ENCODE peak calls at places on chromosomes 5 and 9, in seven cellular contexts. Z is left ventricle myocardium inferior; I is aorta; D is CD8-positive, alpha-beta T cell; N is HepG2; U is upper lobe of right lung; X is IMR-90. R is an unnamed sample. For H3K4me1 and H3K36me3, the result is how much of the 10 kb centered on the place peaks cover.

GRCh38 chr5:150676578-150676977 is 15.5 kb downstream of the MYOZ3 start:
- DNase-seq in N (no peak), Z (no peak), I (no peak), X (no peak), D (no peak), U (no peak), R (no peak)

GRCh38 chr5:156383510-156383909 is 56.5 kb downstream of the SGCD start:
- DNase-seq in I (no peak), X (peak), N (no peak), U (no peak), Z (no peak), D (no peak), R (no peak)

GRCh38 chr5:163396941-163397340 is 40.5 kb upstream of the CCNG1 start:
- DNase-seq in U (no peak), I (no peak), N (no peak), Z (no peak), X (no peak), D (no peak), R (no peak)

GRCh38 chr9:36877239-36877638 is 156.8 kb downstream of the PAX5 start:
- DNase-seq in X (no peak), U (peak), N (no peak), I (peak), Z (no peak), D (no peak), R (no peak)

GRCh38 chr5:10826971-10827370 is 65.9 kb upstream of the DAP start:
- DNase-seq in U (no peak), D (no peak), N (no peak), X (no peak), Z (no peak), I (no peak), R (no peak)

GRCh38 chr5:179454354-179454753 is 96.0 kb upstream of the RUFY1 start:
- DNase-seq in U (no peak), I (no peak), D (no peak), X (no peak), N (no peak), Z (no peak), R (no peak)

GRCh38 chr5:168234133-168234532 is 57.3 kb upstream of the WWC1 start:
- DNase-seq in X (no peak), I (no peak), U (no peak), Z (no peak), D (no peak), N (no peak), R (no peak)

GRCh38 chr5:64074533-64074932 is 91.1 kb upstream of the RNF180 start:
- DNase-seq in U (no peak), I (no peak), D (no peak), X (peak), N (peak), Z (no peak), R (no peak)

GRCh38 chr9:18260527-18260926 is 213.4 kb upstream of the ADAMTSL1 start:
- DNase-seq in D (no peak), I (no peak), U (no peak), N (no peak), X (no peak), Z (no peak), R (no peak)

GRCh38 chr9:119811030-119811429 is 441.8 kb upstream of the BRINP1 start:
- DNase-seq in I (no peak), Z (no peak), D (no peak), X (peak), U (no peak), N (no peak), R (no peak)

GRCh38 chr5:43039468-43040286 is 442 bp downstream of the ANXA2R start:
- DNase-seq in X (peak), U (peak), D (no peak), Z (peak), I (peak), N (peak), R (peak)

GRCh38 chr5:87195104-87195581 is 72.5 kb upstream of the RASA1 start:
- DNase-seq in Z (no peak), I (no peak), U (no peak), X (peak), D (no peak), N (no peak), R (no peak)

GRCh38 chr9:82975176-82975575 is 87.8 kb downstream of the RASEF start:
- DNase-seq in D (no peak), U (no peak), Z (no peak), I (no peak), X (no peak), N (no peak), R (no peak)

GRCh38 chr5:160048131-160048530 is 39.2 kb downstream of the TTC1 start:
- DNase-seq in N (no peak), Z (no peak), D (no peak), I (no peak), X (no peak), U (no peak), R (no peak)

GRCh38 chr5:124628721-124629596 is 117.5 kb downstream of the ZNF608 start:
- DNase-seq in N (peak), Z (no peak), U (no peak), D (no peak), I (no peak), X (peak), R (no peak)

GRCh38 chr9:89021154-89021803 is 30.0 kb downstream of the S1PR3 start:
- DNase-seq in X (peak), N (no peak), U (no peak), Z (no peak), I (no peak), D (no peak), R (no peak)

GRCh38 chr9:137026384-137026783 is 1.7 kb downstream of the ABCA2 start:
- DNase-seq in D (no peak), X (no peak), Z (no peak), U (no peak), I (no peak), N (no peak), R (no peak)

GRCh38 chr9:137025120-137025966 is 2.7 kb downstream of the ABCA2 start:
- DNase-seq in U (no peak), Z (no peak), I (no peak), X (no peak), N (peak), D (no peak), R (no peak)

GRCh38 chr9:137027369-137028012 is 546 bp downstream of the ABCA2 start:
- DNase-seq in I (no peak), X (peak), Z (no peak), D (no peak), N (no peak), U (no peak), R (no peak)

GRCh38 chr9:137028013-137028280 is at the start of gene ABCA2:
- DNase-seq in I (no peak), D (no peak), X (peak), Z (no peak), U (no peak), N (no peak), R (no peak)

GRCh38 chr9:137026828-137027227 is 1.2 kb downstream of the ABCA2 start:
- DNase-seq in D (no peak), N (no peak), U (no peak), I (no peak), X (no peak), Z (no peak), R (no peak)
- H3K4me1 ChIP-seq in D (half or more), N (half or more), U (under half), I (under half), X (under half), Z (under half), R (under half)

GRCh38 chr9:129518074-129518473 is 102.8 kb downstream of the C9orf50 start:
- DNase-seq in N (no peak), I (no peak), D (no peak), U (no peak), Z (no peak), X (no peak), R (no peak)
- H3K4me3 ChIP-seq in N (no peak), I (no peak), D (no peak), U (no peak), Z (no peak), X (no peak), R (no peak)

DNA sequence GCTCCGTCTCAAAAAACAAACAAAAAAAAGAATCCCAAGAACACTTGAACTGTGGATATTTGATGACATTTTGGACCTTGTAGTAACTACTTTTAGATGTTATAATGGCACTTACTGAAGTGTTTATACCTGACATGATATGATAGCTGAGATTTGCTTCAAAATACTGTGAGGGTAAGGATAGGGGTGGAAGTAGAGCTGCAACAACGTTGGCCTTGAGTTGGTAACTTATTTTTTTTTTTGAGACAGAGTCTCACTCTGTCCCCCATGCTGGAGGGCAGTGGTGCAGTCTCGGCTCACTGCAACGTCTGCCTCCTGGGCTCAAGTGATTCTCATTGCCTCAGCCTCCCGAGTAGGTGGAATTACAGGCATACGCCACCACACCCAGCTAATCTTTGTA is 30.7 kb upstream of the SAP30L start:
- DNase-seq in Z (no peak), U (no peak), X (no peak), N (no peak), I (no peak), D (no peak), R (no peak)
- H3K36me3 ChIP-seq in Z (half or more), U (half or more), X (under half), N (under half), I (under half), D (under half), R (under half)

GRCh38 chr9:123232332-123232731 is 36.1 kb downstream of the STRBP start:
- DNase-seq in D (no peak), U (no peak), X (no peak), I (no peak), Z (no peak), N (no peak), R (no peak)
- H3K4me1 ChIP-seq in D (under half), U (under half), X (under half), I (under half), Z (under half), N (under half), R (under half)

DNA sequence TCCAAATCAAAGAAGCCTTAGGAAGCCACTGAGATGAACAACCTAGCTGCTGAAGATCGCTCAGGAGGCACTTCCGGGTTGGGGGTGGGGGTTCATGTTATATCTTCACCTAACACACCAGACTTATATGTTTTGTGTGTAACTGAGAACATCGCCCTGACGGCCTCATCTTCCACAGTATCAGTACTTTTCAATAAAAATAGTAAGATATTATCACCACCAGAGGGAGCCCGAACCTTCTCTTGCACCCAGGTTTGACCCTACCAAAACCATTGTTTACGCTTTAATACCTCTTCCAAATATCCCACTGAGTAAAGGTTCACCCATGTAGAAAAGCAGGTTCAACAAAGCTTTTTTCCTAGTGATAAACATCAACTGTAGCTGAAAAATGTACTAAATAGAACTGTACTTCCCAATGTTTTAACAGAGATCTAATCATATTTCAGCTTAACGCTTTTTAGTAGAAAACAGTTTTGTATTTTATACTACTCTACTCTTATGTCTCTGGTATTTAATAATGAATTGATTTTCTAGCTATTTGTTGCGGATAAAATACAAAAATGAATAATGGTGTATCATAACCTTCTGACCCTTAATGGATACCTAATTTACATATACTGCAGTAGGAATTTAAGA is 244.0 kb downstream of the EPB41L4A start:
- DNase-seq in D (no peak), U (no peak), I (no peak), X (peak), Z (no peak), N (peak), R (no peak)
- H3K4me3 ChIP-seq in D (no peak), U (no peak), I (no peak), X (peak), Z (no peak), N (no peak), R (no peak)